ENCODE peak calls at places on chromosomes 13 and 19, in six cellular contexts. T is stimulated activated CD8-positive, alpha-beta memory T cell treated with anti-CD3 and anti-CD28 coated beads, Interleukin-4, amount 100 ng/mL, for 24 hours; B is T-cell; K is WTC11; F is NCI-H524 treated with DMSO at 0.1 percent for 48 hours; Y is ecto neural progenitor cell. G is an unnamed sample.

GRCh38 chr19:58571575-58571947 is 1.6 kb downstream of the MZF1 start:
- DNase-seq in T (no peak), Y (no peak), K (peak), B (no peak), F (no peak), G (peak)

GRCh38 chr19:50428768-50429463 is 3.8 kb upstream of the MYBPC2 start:
- DNase-seq in Y (no peak), K (no peak), T (no peak), B (no peak), F (no peak), G (no peak)

GRCh38 chr13:31538067-31539042 is 201.0 kb upstream of the RXFP2 start:
- DNase-seq in B (no peak), Y (no peak), F (no peak), T (no peak), K (no peak), G (no peak)

GRCh38 chr19:4591296-4591695 is 31.8 kb upstream of the SEMA6B start:
- DNase-seq in K (no peak), Y (no peak), F (no peak), B (no peak), T (no peak), G (no peak)

GRCh38 chr13:19726611-19727010 is 56.1 kb downstream of the PSPC1 start:
- DNase-seq in F (no peak), Y (no peak), K (no peak), T (no peak), B (no peak), G (no peak)

GRCh38 chr19:12994701-12995595 is at the start of gene NFIX:
- DNase-seq in T (peak), B (peak), F (no peak), Y (peak), K (no peak), G (peak)

GRCh38 chr19:35587326-35587725 is 1.4 kb downstream of the PMIS2 start:
- DNase-seq in K (no peak), F (no peak), Y (no peak), B (no peak), T (no peak), G (no peak)

GRCh38 chr19:41064974-41065569 is 23.2 kb upstream of the CYP2A13 start:
- DNase-seq in T (no peak), F (no peak), B (no peak), K (no peak), Y (no peak), G (no peak)

GRCh38 chr13:25803626-25804025 is 248.2 kb downstream of the SHISA2 start:
- DNase-seq in T (no peak), F (no peak), K (no peak), B (no peak), Y (no peak), G (no peak)

GRCh38 chr19:49058592-49058991 is 1.0 kb upstream of the CGB7 start:
- DNase-seq in B (no peak), T (no peak), Y (peak), F (no peak), K (peak), G (no peak)

GRCh38 chr13:77374786-77375185 is 47.9 kb upstream of the MYCBP2 start:
- DNase-seq in T (no peak), F (no peak), K (no peak), Y (no peak), B (no peak), G (no peak)

GRCh38 chr13:98822238-98822606 is 69.8 kb upstream of the SLC15A1 start:
- DNase-seq in F (no peak), Y (no peak), B (no peak), T (no peak), K (no peak), G (no peak)

GRCh38 chr19:55080121-55080914 is 4.6 kb downstream of the EPS8L1 start:
- DNase-seq in F (no peak), Y (peak), K (peak), B (peak), T (peak), G (peak)

GRCh38 chr19:40862333-40862732 is 12.1 kb upstream of the CYP2A6 start:
- DNase-seq in B (no peak), T (no peak), Y (no peak), F (no peak), K (no peak), G (no peak)

G was measured in suprapubic skin.